ENCODE peak calls at places on chromosomes 11 and 22, in five cellular contexts. One of them, this sample, is unnamed.
A peak's percentile ranks its signal among the peaks of the same experiment; 100 is the strongest.

GRCh38 chr11:44701276-44701675 is 25.5 kb upstream of the TSPAN18 start:
- DNase-seq in CD4-positive, alpha-beta memory T cell: no peak
- DNase-seq in activated CD4-positive, alpha-beta T cell treated with anti-CD3 and anti-CD28 coated beads for 4 hours: no peak
- DNase-seq in renal cortical epithelial cell: no peak
- DNase-seq in cerebellum: no peak
- DNase-seq in this sample: no peak

GRCh38 chr22:20414450-20414849 is 20.5 kb downstream of the ZNF74 start:
- DNase-seq in CD4-positive, alpha-beta memory T cell: no peak
- DNase-seq in activated CD4-positive, alpha-beta T cell treated with anti-CD3 and anti-CD28 coated beads for 4 hours: no peak
- DNase-seq in renal cortical epithelial cell: no peak
- DNase-seq in cerebellum: no peak
- DNase-seq in this sample: no peak

GRCh38 chr22:35319244-35319985 is 19.7 kb downstream of the TOM1 start:
- DNase-seq in CD4-positive, alpha-beta memory T cell: no peak
- DNase-seq in activated CD4-positive, alpha-beta T cell treated with anti-CD3 and anti-CD28 coated beads for 4 hours: no peak
- DNase-seq in renal cortical epithelial cell: no peak
- DNase-seq in cerebellum: no peak
- DNase-seq in this sample: no peak

GRCh38 chr11:109865558-109866186 is 227.5 kb upstream of the ZC3H12C start:
- DNase-seq in CD4-positive, alpha-beta memory T cell: no peak
- DNase-seq in activated CD4-positive, alpha-beta T cell treated with anti-CD3 and anti-CD28 coated beads for 4 hours: no peak
- DNase-seq in renal cortical epithelial cell: no peak
- DNase-seq in cerebellum: peak; percentile 66
- DNase-seq in this sample: no peak

GRCh38 chr11:121024989-121025388 is 1.1 kb downstream of the TBCEL start:
- DNase-seq in CD4-positive, alpha-beta memory T cell: no peak
- DNase-seq in activated CD4-positive, alpha-beta T cell treated with anti-CD3 and anti-CD28 coated beads for 4 hours: no peak
- DNase-seq in renal cortical epithelial cell: peak; percentile 51
- DNase-seq in cerebellum: no peak
- DNase-seq in this sample: no peak

GRCh38 chr22:33565580-33565995 is 354.7 kb downstream of the LARGE1 start:
- DNase-seq in CD4-positive, alpha-beta memory T cell: no peak
- DNase-seq in activated CD4-positive, alpha-beta T cell treated with anti-CD3 and anti-CD28 coated beads for 4 hours: no peak
- DNase-seq in renal cortical epithelial cell: no peak
- DNase-seq in cerebellum: no peak
- DNase-seq in this sample: no peak

GRCh38 chr11:27701262-27702105 is 1.2 kb upstream of the BDNF start:
- DNase-seq in CD4-positive, alpha-beta memory T cell: no peak
- DNase-seq in activated CD4-positive, alpha-beta T cell treated with anti-CD3 and anti-CD28 coated beads for 4 hours: no peak
- DNase-seq in renal cortical epithelial cell: no peak
- DNase-seq in cerebellum: peak; percentile 77
- DNase-seq in this sample: peak; percentile 16

GRCh38 chr11:129331871-129332274 is 43.8 kb upstream of the BARX2 start:
- DNase-seq in CD4-positive, alpha-beta memory T cell: peak; percentile 33
- DNase-seq in activated CD4-positive, alpha-beta T cell treated with anti-CD3 and anti-CD28 coated beads for 4 hours: peak; percentile 65
- DNase-seq in renal cortical epithelial cell: peak; percentile 59
- DNase-seq in cerebellum: peak; percentile 27
- DNase-seq in this sample: peak; percentile 22

GRCh38 chr11:36240746-36241295 is 48.4 kb downstream of the COMMD9 start:
- DNase-seq in CD4-positive, alpha-beta memory T cell: no peak
- DNase-seq in activated CD4-positive, alpha-beta T cell treated with anti-CD3 and anti-CD28 coated beads for 4 hours: no peak
- DNase-seq in renal cortical epithelial cell: no peak
- DNase-seq in cerebellum: peak; percentile 53
- DNase-seq in this sample: no peak

GRCh38 chr11:109859325-109859724 is 233.9 kb upstream of the ZC3H12C start:
- DNase-seq in CD4-positive, alpha-beta memory T cell: no peak
- DNase-seq in activated CD4-positive, alpha-beta T cell treated with anti-CD3 and anti-CD28 coated beads for 4 hours: no peak
- DNase-seq in renal cortical epithelial cell: peak; percentile 83
- DNase-seq in cerebellum: no peak
- DNase-seq in this sample: peak; percentile 40

GRCh38 chr11:104036603-104037394 is at the start of gene DDI1:
- DNase-seq in CD4-positive, alpha-beta memory T cell: no peak
- DNase-seq in activated CD4-positive, alpha-beta T cell treated with anti-CD3 and anti-CD28 coated beads for 4 hours: no peak
- DNase-seq in renal cortical epithelial cell: no peak
- DNase-seq in cerebellum: no peak
- DNase-seq in this sample: no peak

GRCh38 chr11:94201004-94201465 is 72.4 kb downstream of the PANX1 start:
- DNase-seq in CD4-positive, alpha-beta memory T cell: no peak
- DNase-seq in activated CD4-positive, alpha-beta T cell treated with anti-CD3 and anti-CD28 coated beads for 4 hours: no peak
- DNase-seq in renal cortical epithelial cell: peak; percentile 94
- DNase-seq in cerebellum: no peak
- DNase-seq in this sample: peak; percentile 59

This sample was measured in kidney glomerular epithelial cell.